ENCODE peak calls at places on chromosomes 12 and 14, in nine cellular contexts. One of them, this sample, is unnamed.

GRCh38 chr12:113416091-113416754 is 6.0 kb upstream of the SDSL start:
- DNase-seq in HCT116: no peak
- DNase-seq in fibroblast of lung: peak
- DNase-seq in neural progenitor cell: no peak
- DNase-seq in right lobe of liver: no peak
- DNase-seq in IMR-90: no peak
- DNase-seq in suprapubic skin: no peak
- DNase-seq in retinal pigment epithelial cell: no peak
- DNase-seq in left ventricle myocardium inferior: no peak
- DNase-seq in this sample: peak

GRCh38 chr14:56120091-56120632 is 2.0 kb downstream of the PELI2 start:
- DNase-seq in HCT116: no peak
- DNase-seq in fibroblast of lung: peak
- DNase-seq in neural progenitor cell: peak
- DNase-seq in right lobe of liver: no peak
- DNase-seq in IMR-90: peak
- DNase-seq in suprapubic skin: no peak
- DNase-seq in retinal pigment epithelial cell: no peak
- DNase-seq in left ventricle myocardium inferior: no peak
- DNase-seq in this sample: peak

GRCh38 chr14:93731753-93732152 is 56.5 kb downstream of the PRIMA1 start:
- DNase-seq in HCT116: no peak
- DNase-seq in fibroblast of lung: no peak
- DNase-seq in neural progenitor cell: no peak
- DNase-seq in right lobe of liver: no peak
- DNase-seq in IMR-90: no peak
- DNase-seq in suprapubic skin: no peak
- DNase-seq in retinal pigment epithelial cell: no peak
- DNase-seq in left ventricle myocardium inferior: no peak
- DNase-seq in this sample: no peak

GRCh38 chr14:31124197-31124596 is 83.4 kb downstream of the HECTD1 start:
- DNase-seq in HCT116: no peak
- DNase-seq in fibroblast of lung: no peak
- DNase-seq in neural progenitor cell: no peak
- DNase-seq in right lobe of liver: no peak
- DNase-seq in IMR-90: no peak
- DNase-seq in suprapubic skin: no peak
- DNase-seq in retinal pigment epithelial cell: no peak
- DNase-seq in left ventricle myocardium inferior: no peak
- DNase-seq in this sample: no peak

GRCh38 chr12:100213016-100213891 is 12.6 kb downstream of the ACTR6 start:
- DNase-seq in HCT116: no peak
- DNase-seq in fibroblast of lung: no peak
- DNase-seq in neural progenitor cell: no peak
- DNase-seq in right lobe of liver: no peak
- DNase-seq in IMR-90: no peak
- DNase-seq in suprapubic skin: no peak
- DNase-seq in retinal pigment epithelial cell: no peak
- DNase-seq in left ventricle myocardium inferior: no peak
- DNase-seq in this sample: no peak

GRCh38 chr14:24113801-24114535 is 609 bp upstream of the DCAF11 start:
- DNase-seq in HCT116: peak
- DNase-seq in fibroblast of lung: peak
- DNase-seq in neural progenitor cell: peak
- DNase-seq in right lobe of liver: peak
- DNase-seq in IMR-90: peak
- DNase-seq in suprapubic skin: peak
- DNase-seq in retinal pigment epithelial cell: peak
- DNase-seq in left ventricle myocardium inferior: peak
- DNase-seq in this sample: peak

GRCh38 chr12:62435337-62436163 is 31.1 kb upstream of the MON2 start:
- DNase-seq in HCT116: no peak
- DNase-seq in fibroblast of lung: peak
- DNase-seq in neural progenitor cell: peak
- DNase-seq in right lobe of liver: peak
- DNase-seq in IMR-90: peak
- DNase-seq in suprapubic skin: peak
- DNase-seq in retinal pigment epithelial cell: no peak
- DNase-seq in left ventricle myocardium inferior: peak
- DNase-seq in this sample: peak

GRCh38 chr12:120669055-120669828 is 17.7 kb upstream of the MLEC start:
- DNase-seq in HCT116: no peak
- DNase-seq in fibroblast of lung: peak
- DNase-seq in neural progenitor cell: peak
- DNase-seq in right lobe of liver: no peak
- DNase-seq in IMR-90: no peak
- DNase-seq in suprapubic skin: no peak
- DNase-seq in retinal pigment epithelial cell: peak
- DNase-seq in left ventricle myocardium inferior: no peak
- DNase-seq in this sample: peak

GRCh38 chr14:99687284-99688209 is 3.4 kb downstream of the CYP46A1 start:
- DNase-seq in HCT116: peak
- DNase-seq in fibroblast of lung: no peak
- DNase-seq in neural progenitor cell: peak
- DNase-seq in right lobe of liver: no peak
- DNase-seq in IMR-90: no peak
- DNase-seq in suprapubic skin: no peak
- DNase-seq in retinal pigment epithelial cell: no peak
- DNase-seq in left ventricle myocardium inferior: no peak
- DNase-seq in this sample: no peak

GRCh38 chr12:20383612-20384011 is 15.3 kb downstream of the PDE3A start:
- DNase-seq in HCT116: no peak
- DNase-seq in fibroblast of lung: no peak
- DNase-seq in neural progenitor cell: peak
- DNase-seq in right lobe of liver: no peak
- DNase-seq in IMR-90: no peak
- DNase-seq in suprapubic skin: no peak
- DNase-seq in retinal pigment epithelial cell: no peak
- DNase-seq in left ventricle myocardium inferior: no peak
- DNase-seq in this sample: no peak

GRCh38 chr12:3097836-3098235 is 20.7 kb downstream of the TSPAN9 start:
- DNase-seq in HCT116: no peak
- DNase-seq in fibroblast of lung: no peak
- DNase-seq in neural progenitor cell: no peak
- DNase-seq in right lobe of liver: peak
- DNase-seq in IMR-90: no peak
- DNase-seq in suprapubic skin: no peak
- DNase-seq in retinal pigment epithelial cell: no peak
- DNase-seq in left ventricle myocardium inferior: no peak
- DNase-seq in this sample: no peak

GRCh38 chr12:7557227-7557626 is 53.6 kb upstream of the CD163 start:
- DNase-seq in HCT116: no peak
- DNase-seq in fibroblast of lung: no peak
- DNase-seq in neural progenitor cell: no peak
- DNase-seq in right lobe of liver: no peak
- DNase-seq in IMR-90: no peak
- DNase-seq in suprapubic skin: no peak
- DNase-seq in retinal pigment epithelial cell: no peak
- DNase-seq in left ventricle myocardium inferior: no peak
- DNase-seq in this sample: no peak

GRCh38 chr14:55102141-55102547 is 26.9 kb upstream of the LGALS3 start:
- DNase-seq in HCT116: no peak
- DNase-seq in fibroblast of lung: peak
- DNase-seq in neural progenitor cell: peak
- DNase-seq in right lobe of liver: peak
- DNase-seq in IMR-90: peak
- DNase-seq in suprapubic skin: peak
- DNase-seq in retinal pigment epithelial cell: peak
- DNase-seq in left ventricle myocardium inferior: peak
- DNase-seq in this sample: peak
- H3K4me3 ChIP-seq in HCT116: peak
- H3K4me3 ChIP-seq in fibroblast of lung: no peak
- H3K4me3 ChIP-seq in neural progenitor cell: no peak
- H3K4me3 ChIP-seq in right lobe of liver: no peak
- H3K4me3 ChIP-seq in IMR-90: no peak
- H3K4me3 ChIP-seq in suprapubic skin: no peak
- H3K4me3 ChIP-seq in retinal pigment epithelial cell: no peak
- H3K4me3 ChIP-seq in left ventricle myocardium inferior: no peak
- H3K4me3 ChIP-seq in this sample: no peak

GRCh38 chr14:75519826-75520692 is 2.2 kb upstream of the BATF start:
- DNase-seq in HCT116: no peak
- DNase-seq in fibroblast of lung: peak
- DNase-seq in neural progenitor cell: no peak
- DNase-seq in right lobe of liver: no peak
- DNase-seq in IMR-90: peak
- DNase-seq in suprapubic skin: no peak
- DNase-seq in retinal pigment epithelial cell: no peak
- DNase-seq in left ventricle myocardium inferior: no peak
- DNase-seq in this sample: peak

GRCh38 chr14:75521415-75522199 is 662 bp upstream of the BATF start:
- DNase-seq in HCT116: no peak
- DNase-seq in fibroblast of lung: no peak
- DNase-seq in neural progenitor cell: no peak
- DNase-seq in right lobe of liver: no peak
- DNase-seq in IMR-90: no peak
- DNase-seq in suprapubic skin: no peak
- DNase-seq in retinal pigment epithelial cell: no peak
- DNase-seq in left ventricle myocardium inferior: no peak
- DNase-seq in this sample: no peak

GRCh38 chr14:75520852-75521251 is 1.4 kb upstream of the BATF start:
- DNase-seq in HCT116: no peak
- DNase-seq in fibroblast of lung: no peak
- DNase-seq in neural progenitor cell: no peak
- DNase-seq in right lobe of liver: no peak
- DNase-seq in IMR-90: no peak
- DNase-seq in suprapubic skin: no peak
- DNase-seq in retinal pigment epithelial cell: no peak
- DNase-seq in left ventricle myocardium inferior: no peak
- DNase-seq in this sample: no peak

GRCh38 chr14:75519394-75519793 is 2.9 kb upstream of the BATF start:
- DNase-seq in HCT116: no peak
- DNase-seq in fibroblast of lung: no peak
- DNase-seq in neural progenitor cell: no peak
- DNase-seq in right lobe of liver: no peak
- DNase-seq in IMR-90: no peak
- DNase-seq in suprapubic skin: no peak
- DNase-seq in retinal pigment epithelial cell: no peak
- DNase-seq in left ventricle myocardium inferior: no peak
- DNase-seq in this sample: no peak

DNA sequence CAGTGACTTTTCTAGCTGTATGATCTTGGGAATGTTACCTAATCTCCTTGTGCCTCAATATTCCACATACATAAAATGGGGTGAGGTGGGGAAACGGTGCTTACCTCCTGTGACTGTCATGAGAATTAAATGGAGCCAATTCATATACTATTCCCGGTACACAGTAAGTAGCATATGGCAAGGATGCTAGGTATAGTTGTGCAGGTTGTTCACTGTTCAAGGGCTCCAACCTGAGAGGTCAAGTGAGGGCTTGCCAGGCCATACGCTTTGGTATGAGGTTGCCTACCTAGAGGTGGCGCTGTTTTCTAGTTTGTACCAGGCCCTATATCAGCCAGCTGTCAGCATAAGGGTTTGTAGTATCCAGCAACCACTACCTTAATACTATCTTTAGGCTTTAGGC is 3.6 kb upstream of the BATF start:
- DNase-seq in HCT116: peak
- DNase-seq in fibroblast of lung: peak
- DNase-seq in neural progenitor cell: peak
- DNase-seq in right lobe of liver: no peak
- DNase-seq in IMR-90: no peak
- DNase-seq in suprapubic skin: no peak
- DNase-seq in retinal pigment epithelial cell: no peak
- DNase-seq in left ventricle myocardium inferior: no peak
- DNase-seq in this sample: peak
- TF ChIP-seq CTCF in HCT116: peak
- TF ChIP-seq CTCF in fibroblast of lung: no peak
- TF ChIP-seq CTCF in neural progenitor cell: peak
- TF ChIP-seq CTCF in right lobe of liver: peak
- TF ChIP-seq CTCF in IMR-90: peak
- TF ChIP-seq CTCF in suprapubic skin: no peak
- TF ChIP-seq CTCF in retinal pigment epithelial cell: peak
- TF ChIP-seq CTCF in left ventricle myocardium inferior: peak
- TF ChIP-seq CTCF in this sample: peak

DNA sequence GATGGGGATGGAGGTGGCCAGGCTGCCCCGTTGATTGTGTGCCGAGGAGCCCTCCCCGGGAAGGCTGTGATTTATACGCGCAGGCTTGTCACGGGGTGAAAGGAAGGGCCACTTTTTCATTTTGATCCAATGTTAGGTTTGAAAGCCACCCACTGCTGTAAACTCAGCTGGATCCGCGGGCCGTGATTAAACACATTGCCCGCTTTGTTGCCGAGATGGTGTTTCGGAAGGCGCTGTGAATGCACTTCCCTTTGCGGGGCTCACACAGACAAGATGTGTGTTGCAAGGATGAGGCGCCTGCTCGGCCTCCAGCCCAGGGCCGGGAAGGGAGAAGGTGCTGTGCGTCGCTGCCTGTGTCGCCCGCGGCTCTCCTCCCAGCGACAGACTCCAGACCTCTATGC is 98.9 kb downstream of the TMEM132C start:
- DNase-seq in HCT116: no peak
- DNase-seq in fibroblast of lung: no peak
- DNase-seq in neural progenitor cell: peak
- DNase-seq in right lobe of liver: no peak
- DNase-seq in IMR-90: no peak
- DNase-seq in suprapubic skin: no peak
- DNase-seq in retinal pigment epithelial cell: no peak
- DNase-seq in left ventricle myocardium inferior: no peak
- DNase-seq in this sample: peak
- H3K4me3 ChIP-seq in HCT116: no peak
- H3K4me3 ChIP-seq in fibroblast of lung: no peak
- H3K4me3 ChIP-seq in neural progenitor cell: peak
- H3K4me3 ChIP-seq in right lobe of liver: no peak
- H3K4me3 ChIP-seq in IMR-90: no peak
- H3K4me3 ChIP-seq in suprapubic skin: peak
- H3K4me3 ChIP-seq in retinal pigment epithelial cell: no peak
- H3K4me3 ChIP-seq in left ventricle myocardium inferior: peak
- H3K4me3 ChIP-seq in this sample: no peak

GRCh38 chr14:86999076-86999475 is 993.9 kb downstream of the GALC start:
- DNase-seq in HCT116: no peak
- DNase-seq in fibroblast of lung: no peak
- DNase-seq in neural progenitor cell: no peak
- DNase-seq in right lobe of liver: no peak
- DNase-seq in IMR-90: peak
- DNase-seq in suprapubic skin: no peak
- DNase-seq in retinal pigment epithelial cell: no peak
- DNase-seq in left ventricle myocardium inferior: no peak
- DNase-seq in this sample: no peak

GRCh38 chr14:87001333-87001732 is 991.6 kb downstream of the GALC start:
- DNase-seq in HCT116: no peak
- DNase-seq in fibroblast of lung: no peak
- DNase-seq in neural progenitor cell: no peak
- DNase-seq in right lobe of liver: no peak
- DNase-seq in IMR-90: no peak
- DNase-seq in suprapubic skin: no peak
- DNase-seq in retinal pigment epithelial cell: no peak
- DNase-seq in left ventricle myocardium inferior: no peak
- DNase-seq in this sample: no peak

GRCh38 chr14:87000071-87000470 is 992.9 kb downstream of the GALC start:
- DNase-seq in HCT116: no peak
- DNase-seq in fibroblast of lung: no peak
- DNase-seq in neural progenitor cell: peak
- DNase-seq in right lobe of liver: no peak
- DNase-seq in IMR-90: no peak
- DNase-seq in suprapubic skin: no peak
- DNase-seq in retinal pigment epithelial cell: no peak
- DNase-seq in left ventricle myocardium inferior: no peak
- DNase-seq in this sample: no peak

GRCh38 chr14:87005336-87005735 is 987.6 kb downstream of the GALC start:
- DNase-seq in HCT116: no peak
- DNase-seq in fibroblast of lung: peak
- DNase-seq in neural progenitor cell: no peak
- DNase-seq in right lobe of liver: no peak
- DNase-seq in IMR-90: peak
- DNase-seq in suprapubic skin: no peak
- DNase-seq in retinal pigment epithelial cell: no peak
- DNase-seq in left ventricle myocardium inferior: no peak
- DNase-seq in this sample: no peak

GRCh38 chr14:87002831-87003230 is 990.2 kb downstream of the GALC start:
- DNase-seq in HCT116: no peak
- DNase-seq in fibroblast of lung: peak
- DNase-seq in neural progenitor cell: no peak
- DNase-seq in right lobe of liver: no peak
- DNase-seq in IMR-90: peak
- DNase-seq in suprapubic skin: no peak
- DNase-seq in retinal pigment epithelial cell: no peak
- DNase-seq in left ventricle myocardium inferior: no peak
- DNase-seq in this sample: no peak
- TF ChIP-seq CTCF in HCT116: no peak
- TF ChIP-seq CTCF in fibroblast of lung: no peak
- TF ChIP-seq CTCF in neural progenitor cell: peak
- TF ChIP-seq CTCF in right lobe of liver: no peak
- TF ChIP-seq CTCF in IMR-90: peak
- TF ChIP-seq CTCF in suprapubic skin: no peak
- TF ChIP-seq CTCF in retinal pigment epithelial cell: peak
- TF ChIP-seq CTCF in left ventricle myocardium inferior: no peak
- TF ChIP-seq CTCF in this sample: no peak